ENCODE peak calls at places on chromosomes 1 and 21, in five cellular contexts. S, K, U, Y and N are unnamed samples.

GRCh38 chr1:193486671-193487229 is 300.3 kb upstream of the B3GALT2 start:
- DNase-seq in S (no peak), K (no peak), U (no peak), Y (no peak), N (no peak)

GRCh38 chr1:3734602-3735001 is 17.6 kb upstream of the CCDC27 start:
- DNase-seq in S (no peak), K (no peak), U (no peak), Y (no peak), N (no peak)

GRCh38 chr1:153540394-153541361 is at the start of gene S100A5:
- DNase-seq in S (no peak), K (no peak), U (peak; percentile 63), Y (no peak), N (peak; percentile 56)

GRCh38 chr21:31124005-31124404 is 85.7 kb upstream of the KRTAP19-8 start:
- DNase-seq in S (no peak), K (no peak), U (no peak), Y (no peak), N (no peak)

GRCh38 chr21:9763306-9763705 is 758.1 kb upstream of the TPTE start:
- DNase-seq in S (no peak), K (no peak), U (no peak), Y (no peak), N (no peak)

GRCh38 chr1:109341944-109342925 is 35.4 kb upstream of the MYBPHL start:
- DNase-seq in S (no peak), K (no peak), U (no peak), Y (no peak), N (no peak)

GRCh38 chr1:46581685-46582455 is 22.2 kb downstream of the MKNK1 start:
- DNase-seq in S (no peak), K (no peak), U (peak; percentile 60), Y (no peak), N (peak; percentile 1)

GRCh38 chr1:184370850-184371249 is 16.0 kb upstream of the C1orf21 start:
- DNase-seq in S (no peak), K (no peak), U (no peak), Y (no peak), N (no peak)

GRCh38 chr1:30171956-30172694 is 551.3 kb downstream of the MATN1 start:
- DNase-seq in S (no peak), K (no peak), U (no peak), Y (no peak), N (no peak)

GRCh38 chr1:167110586-167110985 is 16.7 kb downstream of the STYXL2 start:
- DNase-seq in S (no peak), K (no peak), U (peak; percentile 18), Y (no peak), N (no peak)

GRCh38 chr21:32770514-32771133 is 931 bp downstream of the PAXBP1 start:
- DNase-seq in S (no peak), K (no peak), U (no peak), Y (no peak), N (no peak)

GRCh38 chr1:213061263-213061662 is 10.2 kb downstream of the RPS6KC1 start:
- DNase-seq in S (no peak), K (no peak), U (no peak), Y (no peak), N (no peak)

GRCh38 chr1:58515794-58516401 is 30.6 kb downstream of the OMA1 start:
- DNase-seq in S (peak; percentile 27), K (peak; percentile 27), U (peak; percentile 29), Y (peak; percentile 2), N (peak; percentile 2)

GRCh38 chr1:171251741-171252300 is 3.5 kb downstream of the FMO1 start:
- DNase-seq in S (peak; percentile 51), K (peak; percentile 32), U (no peak), Y (no peak), N (no peak)

GRCh38 chr1:2554621-2555387 is 1.4 kb upstream of the TNFRSF14 start:
- DNase-seq in S (peak; percentile 70), K (no peak), U (peak; percentile 55), Y (peak; percentile 37), N (no peak)

GRCh38 chr1:42379794-42380616 is 587 bp upstream of the RIMKLA start:
- DNase-seq in S (no peak), K (peak; percentile 58), U (no peak), Y (no peak), N (no peak)